ENCODE peak calls at places on chromosomes 16 and 17, in seven cellular contexts. One of them, this sample, is unnamed.

GRCh38 chr16:8963825-8964441 is at the start of gene USP7:
- DNase-seq in smooth muscle cell of the brain vasculature: peak; percentile 62
- DNase-seq in naive B cell: peak; percentile 92
- DNase-seq in KBM-7: peak; percentile 78
- DNase-seq in stimulated activated CD8-positive, alpha-beta memory T cell treated with anti-CD3 and anti-CD28 coated beads, Interleukin-12 subunit alpha, Interleukin-12 subunit beta, amount 100 ng/mL, for 1 hour: peak; percentile 88
- DNase-seq in glomerular endothelial cell: no peak
- DNase-seq in GM19239: peak; percentile 98
- DNase-seq in this sample: peak; percentile 85

GRCh38 chr17:42675348-42675983 is 1.3 kb downstream of the PLEKHH3 start:
- DNase-seq in KBM-7: no peak
- DNase-seq in glomerular endothelial cell: no peak
- DNase-seq in stimulated activated CD8-positive, alpha-beta memory T cell treated with anti-CD3 and anti-CD28 coated beads, Interleukin-12 subunit alpha, Interleukin-12 subunit beta, amount 100 ng/mL, for 1 hour: no peak
- DNase-seq in naive B cell: no peak
- DNase-seq in smooth muscle cell of the brain vasculature: no peak
- DNase-seq in GM19239: no peak
- DNase-seq in this sample: no peak

GRCh38 chr17:45184144-45184543 is 22.5 kb downstream of the HEXIM2 start:
- DNase-seq in smooth muscle cell of the brain vasculature: no peak
- DNase-seq in KBM-7: no peak
- DNase-seq in glomerular endothelial cell: no peak
- DNase-seq in GM19239: no peak
- DNase-seq in stimulated activated CD8-positive, alpha-beta memory T cell treated with anti-CD3 and anti-CD28 coated beads, Interleukin-12 subunit alpha, Interleukin-12 subunit beta, amount 100 ng/mL, for 1 hour: no peak
- DNase-seq in naive B cell: no peak
- DNase-seq in this sample: no peak

GRCh38 chr17:17778308-17779014 is 58.3 kb downstream of the SREBF1 start:
- DNase-seq in glomerular endothelial cell: no peak
- DNase-seq in stimulated activated CD8-positive, alpha-beta memory T cell treated with anti-CD3 and anti-CD28 coated beads, Interleukin-12 subunit alpha, Interleukin-12 subunit beta, amount 100 ng/mL, for 1 hour: no peak
- DNase-seq in KBM-7: no peak
- DNase-seq in GM19239: no peak
- DNase-seq in smooth muscle cell of the brain vasculature: peak; percentile 82
- DNase-seq in naive B cell: no peak
- DNase-seq in this sample: no peak

GRCh38 chr17:78541488-78542237 is 35.5 kb downstream of the DNAH17 start:
- DNase-seq in glomerular endothelial cell: no peak
- DNase-seq in naive B cell: no peak
- DNase-seq in smooth muscle cell of the brain vasculature: no peak
- DNase-seq in KBM-7: no peak
- DNase-seq in stimulated activated CD8-positive, alpha-beta memory T cell treated with anti-CD3 and anti-CD28 coated beads, Interleukin-12 subunit alpha, Interleukin-12 subunit beta, amount 100 ng/mL, for 1 hour: no peak
- DNase-seq in GM19239: no peak
- DNase-seq in this sample: peak; percentile 94

GRCh38 chr17:67696853-67697505 is 20.8 kb upstream of the NOL11 start:
- DNase-seq in GM19239: no peak
- DNase-seq in naive B cell: no peak
- DNase-seq in glomerular endothelial cell: no peak
- DNase-seq in smooth muscle cell of the brain vasculature: no peak
- DNase-seq in stimulated activated CD8-positive, alpha-beta memory T cell treated with anti-CD3 and anti-CD28 coated beads, Interleukin-12 subunit alpha, Interleukin-12 subunit beta, amount 100 ng/mL, for 1 hour: no peak
- DNase-seq in KBM-7: no peak
- DNase-seq in this sample: no peak

GRCh38 chr17:67072885-67073284 is 28.5 kb downstream of the CACNG1 start:
- DNase-seq in glomerular endothelial cell: no peak
- DNase-seq in GM19239: no peak
- DNase-seq in naive B cell: no peak
- DNase-seq in stimulated activated CD8-positive, alpha-beta memory T cell treated with anti-CD3 and anti-CD28 coated beads, Interleukin-12 subunit alpha, Interleukin-12 subunit beta, amount 100 ng/mL, for 1 hour: no peak
- DNase-seq in smooth muscle cell of the brain vasculature: no peak
- DNase-seq in KBM-7: no peak
- DNase-seq in this sample: no peak

GRCh38 chr16:27320261-27321012 is 6.7 kb downstream of the IL4R start:
- DNase-seq in naive B cell: no peak
- DNase-seq in KBM-7: no peak
- DNase-seq in glomerular endothelial cell: no peak
- DNase-seq in smooth muscle cell of the brain vasculature: no peak
- DNase-seq in stimulated activated CD8-positive, alpha-beta memory T cell treated with anti-CD3 and anti-CD28 coated beads, Interleukin-12 subunit alpha, Interleukin-12 subunit beta, amount 100 ng/mL, for 1 hour: no peak
- DNase-seq in GM19239: no peak
- DNase-seq in this sample: no peak